ENCODE peak calls at places on chromosomes 4 and X, in eight cellular contexts. One of them, this sample, is unnamed.

GRCh38 chr4:103915224-103915869 is 195.6 kb upstream of the TACR3 start:
- DNase-seq in activated T-cell treated with anti-CD3 and anti-CD28 coated beads, Interleukin-2, amount 50 U/mL, for 48 hours: no peak
- DNase-seq in NCI-H82: peak; percentile 32
- DNase-seq in NCI-H1694 treated with DMSO at 0.1 percent for 48 hours: peak; percentile 30
- DNase-seq in nephron progenitor cell: no peak
- DNase-seq in activated CD8-positive, alpha-beta T cell treated with anti-CD3 and anti-CD28 coated beads, Interleukin-2, amount 10 ng/mL, durations not matched to agents 7 days and 5 days: no peak
- DNase-seq in kidney epithelial cell: no peak
- DNase-seq in GM23338: peak; percentile 44
- DNase-seq in this sample: no peak

GRCh38 chr4:63315651-63316050 is 1093.6 kb downstream of the TECRL start:
- DNase-seq in activated T-cell treated with anti-CD3 and anti-CD28 coated beads, Interleukin-2, amount 50 U/mL, for 48 hours: no peak
- DNase-seq in NCI-H82: no peak
- DNase-seq in NCI-H1694 treated with DMSO at 0.1 percent for 48 hours: no peak
- DNase-seq in nephron progenitor cell: no peak
- DNase-seq in activated CD8-positive, alpha-beta T cell treated with anti-CD3 and anti-CD28 coated beads, Interleukin-2, amount 10 ng/mL, durations not matched to agents 7 days and 5 days: no peak
- DNase-seq in kidney epithelial cell: no peak
- DNase-seq in GM23338: no peak
- DNase-seq in this sample: no peak

GRCh38 chr4:126238010-126238409 is 923.3 kb downstream of the FAT4 start:
- DNase-seq in activated T-cell treated with anti-CD3 and anti-CD28 coated beads, Interleukin-2, amount 50 U/mL, for 48 hours: no peak
- DNase-seq in NCI-H82: peak; percentile 0
- DNase-seq in NCI-H1694 treated with DMSO at 0.1 percent for 48 hours: no peak
- DNase-seq in nephron progenitor cell: no peak
- DNase-seq in activated CD8-positive, alpha-beta T cell treated with anti-CD3 and anti-CD28 coated beads, Interleukin-2, amount 10 ng/mL, durations not matched to agents 7 days and 5 days: no peak
- DNase-seq in kidney epithelial cell: no peak
- DNase-seq in GM23338: peak; percentile 22
- DNase-seq in this sample: no peak

GRCh38 chrX:127011629-127012028 is 192.1 kb downstream of the PRR32 start:
- DNase-seq in activated T-cell treated with anti-CD3 and anti-CD28 coated beads, Interleukin-2, amount 50 U/mL, for 48 hours: no peak
- DNase-seq in NCI-H82: no peak
- DNase-seq in NCI-H1694 treated with DMSO at 0.1 percent for 48 hours: no peak
- DNase-seq in nephron progenitor cell: no peak
- DNase-seq in activated CD8-positive, alpha-beta T cell treated with anti-CD3 and anti-CD28 coated beads, Interleukin-2, amount 10 ng/mL, durations not matched to agents 7 days and 5 days: no peak
- DNase-seq in kidney epithelial cell: no peak
- DNase-seq in GM23338: no peak
- DNase-seq in this sample: no peak

GRCh38 chrX:151973851-151974335 is 583 bp downstream of the GABRE start:
- DNase-seq in activated T-cell treated with anti-CD3 and anti-CD28 coated beads, Interleukin-2, amount 50 U/mL, for 48 hours: no peak
- DNase-seq in NCI-H82: peak; percentile 38
- DNase-seq in NCI-H1694 treated with DMSO at 0.1 percent for 48 hours: no peak
- DNase-seq in nephron progenitor cell: peak; percentile 14
- DNase-seq in activated CD8-positive, alpha-beta T cell treated with anti-CD3 and anti-CD28 coated beads, Interleukin-2, amount 10 ng/mL, durations not matched to agents 7 days and 5 days: no peak
- DNase-seq in kidney epithelial cell: no peak
- DNase-seq in GM23338: peak; percentile 16
- DNase-seq in this sample: no peak

GRCh38 chr4:138242076-138242829 is at the start of gene SLC7A11:
- DNase-seq in activated T-cell treated with anti-CD3 and anti-CD28 coated beads, Interleukin-2, amount 50 U/mL, for 48 hours: peak; percentile 32
- DNase-seq in NCI-H82: peak; percentile 89
- DNase-seq in NCI-H1694 treated with DMSO at 0.1 percent for 48 hours: peak; percentile 46
- DNase-seq in nephron progenitor cell: peak; percentile 46
- DNase-seq in activated CD8-positive, alpha-beta T cell treated with anti-CD3 and anti-CD28 coated beads, Interleukin-2, amount 10 ng/mL, durations not matched to agents 7 days and 5 days: peak; percentile 78
- DNase-seq in kidney epithelial cell: peak; percentile 99
- DNase-seq in GM23338: peak; percentile 98
- DNase-seq in this sample: peak; percentile 97

GRCh38 chr4:53477038-53477565 is 99.7 kb downstream of the FIP1L1 start:
- DNase-seq in activated T-cell treated with anti-CD3 and anti-CD28 coated beads, Interleukin-2, amount 50 U/mL, for 48 hours: no peak
- DNase-seq in NCI-H82: no peak
- DNase-seq in NCI-H1694 treated with DMSO at 0.1 percent for 48 hours: no peak
- DNase-seq in nephron progenitor cell: no peak
- DNase-seq in activated CD8-positive, alpha-beta T cell treated with anti-CD3 and anti-CD28 coated beads, Interleukin-2, amount 10 ng/mL, durations not matched to agents 7 days and 5 days: no peak
- DNase-seq in kidney epithelial cell: no peak
- DNase-seq in GM23338: peak; percentile 82
- DNase-seq in this sample: peak; percentile 13

GRCh38 chrX:25275159-25275558 is 259.4 kb upstream of the ARX start:
- DNase-seq in activated T-cell treated with anti-CD3 and anti-CD28 coated beads, Interleukin-2, amount 50 U/mL, for 48 hours: no peak
- DNase-seq in NCI-H82: no peak
- DNase-seq in NCI-H1694 treated with DMSO at 0.1 percent for 48 hours: no peak
- DNase-seq in nephron progenitor cell: no peak
- DNase-seq in activated CD8-positive, alpha-beta T cell treated with anti-CD3 and anti-CD28 coated beads, Interleukin-2, amount 10 ng/mL, durations not matched to agents 7 days and 5 days: no peak
- DNase-seq in kidney epithelial cell: no peak
- DNase-seq in GM23338: no peak
- DNase-seq in this sample: no peak

GRCh38 chr4:53508446-53508845 is 82.8 kb downstream of the LNX1 start:
- DNase-seq in activated T-cell treated with anti-CD3 and anti-CD28 coated beads, Interleukin-2, amount 50 U/mL, for 48 hours: no peak
- DNase-seq in NCI-H82: no peak
- DNase-seq in NCI-H1694 treated with DMSO at 0.1 percent for 48 hours: no peak
- DNase-seq in nephron progenitor cell: no peak
- DNase-seq in activated CD8-positive, alpha-beta T cell treated with anti-CD3 and anti-CD28 coated beads, Interleukin-2, amount 10 ng/mL, durations not matched to agents 7 days and 5 days: no peak
- DNase-seq in kidney epithelial cell: no peak
- DNase-seq in GM23338: no peak
- DNase-seq in this sample: no peak

GRCh38 chrX:22950278-22951266 is 49.2 kb upstream of the DDX53 start:
- DNase-seq in activated T-cell treated with anti-CD3 and anti-CD28 coated beads, Interleukin-2, amount 50 U/mL, for 48 hours: no peak
- DNase-seq in NCI-H82: no peak
- DNase-seq in NCI-H1694 treated with DMSO at 0.1 percent for 48 hours: no peak
- DNase-seq in nephron progenitor cell: no peak
- DNase-seq in activated CD8-positive, alpha-beta T cell treated with anti-CD3 and anti-CD28 coated beads, Interleukin-2, amount 10 ng/mL, durations not matched to agents 7 days and 5 days: no peak
- DNase-seq in kidney epithelial cell: peak; percentile 81
- DNase-seq in GM23338: no peak
- DNase-seq in this sample: peak; percentile 25

GRCh38 chr4:158202475-158202874 is 7.8 kb upstream of the TMEM144 start:
- DNase-seq in activated T-cell treated with anti-CD3 and anti-CD28 coated beads, Interleukin-2, amount 50 U/mL, for 48 hours: no peak
- DNase-seq in NCI-H82: no peak
- DNase-seq in NCI-H1694 treated with DMSO at 0.1 percent for 48 hours: no peak
- DNase-seq in nephron progenitor cell: no peak
- DNase-seq in activated CD8-positive, alpha-beta T cell treated with anti-CD3 and anti-CD28 coated beads, Interleukin-2, amount 10 ng/mL, durations not matched to agents 7 days and 5 days: no peak
- DNase-seq in kidney epithelial cell: no peak
- DNase-seq in GM23338: no peak
- DNase-seq in this sample: no peak

GRCh38 chr4:148376151-148376550 is 66.1 kb downstream of the NR3C2 start:
- DNase-seq in activated T-cell treated with anti-CD3 and anti-CD28 coated beads, Interleukin-2, amount 50 U/mL, for 48 hours: no peak
- DNase-seq in NCI-H82: peak; percentile 2
- DNase-seq in NCI-H1694 treated with DMSO at 0.1 percent for 48 hours: no peak
- DNase-seq in nephron progenitor cell: no peak
- DNase-seq in activated CD8-positive, alpha-beta T cell treated with anti-CD3 and anti-CD28 coated beads, Interleukin-2, amount 10 ng/mL, durations not matched to agents 7 days and 5 days: no peak
- DNase-seq in kidney epithelial cell: peak; percentile 29
- DNase-seq in GM23338: no peak
- DNase-seq in this sample: no peak

GRCh38 chr4:166422475-166422874 is 549.4 kb downstream of the TLL1 start:
- DNase-seq in activated T-cell treated with anti-CD3 and anti-CD28 coated beads, Interleukin-2, amount 50 U/mL, for 48 hours: no peak
- DNase-seq in NCI-H82: no peak
- DNase-seq in NCI-H1694 treated with DMSO at 0.1 percent for 48 hours: no peak
- DNase-seq in nephron progenitor cell: no peak
- DNase-seq in activated CD8-positive, alpha-beta T cell treated with anti-CD3 and anti-CD28 coated beads, Interleukin-2, amount 10 ng/mL, durations not matched to agents 7 days and 5 days: no peak
- DNase-seq in kidney epithelial cell: no peak
- DNase-seq in GM23338: no peak
- DNase-seq in this sample: peak; percentile 5

GRCh38 chr4:145755802-145756201 is 75.9 kb downstream of the C4orf51 start:
- DNase-seq in activated T-cell treated with anti-CD3 and anti-CD28 coated beads, Interleukin-2, amount 50 U/mL, for 48 hours: peak; percentile 47
- DNase-seq in NCI-H82: no peak
- DNase-seq in NCI-H1694 treated with DMSO at 0.1 percent for 48 hours: no peak
- DNase-seq in nephron progenitor cell: no peak
- DNase-seq in activated CD8-positive, alpha-beta T cell treated with anti-CD3 and anti-CD28 coated beads, Interleukin-2, amount 10 ng/mL, durations not matched to agents 7 days and 5 days: no peak
- DNase-seq in kidney epithelial cell: no peak
- DNase-seq in GM23338: no peak
- DNase-seq in this sample: no peak

GRCh38 chr4:181597766-181598165 is 645.4 kb upstream of the TENM3 start:
- DNase-seq in activated T-cell treated with anti-CD3 and anti-CD28 coated beads, Interleukin-2, amount 50 U/mL, for 48 hours: no peak
- DNase-seq in NCI-H82: no peak
- DNase-seq in NCI-H1694 treated with DMSO at 0.1 percent for 48 hours: no peak
- DNase-seq in nephron progenitor cell: no peak
- DNase-seq in activated CD8-positive, alpha-beta T cell treated with anti-CD3 and anti-CD28 coated beads, Interleukin-2, amount 10 ng/mL, durations not matched to agents 7 days and 5 days: no peak
- DNase-seq in kidney epithelial cell: no peak
- DNase-seq in GM23338: no peak
- DNase-seq in this sample: no peak

GRCh38 chr4:169410839-169411770 is 140.3 kb upstream of the SH3RF1 start:
- DNase-seq in activated T-cell treated with anti-CD3 and anti-CD28 coated beads, Interleukin-2, amount 50 U/mL, for 48 hours: peak; percentile 46
- DNase-seq in NCI-H82: peak; percentile 11
- DNase-seq in NCI-H1694 treated with DMSO at 0.1 percent for 48 hours: no peak
- DNase-seq in nephron progenitor cell: peak; percentile 19
- DNase-seq in activated CD8-positive, alpha-beta T cell treated with anti-CD3 and anti-CD28 coated beads, Interleukin-2, amount 10 ng/mL, durations not matched to agents 7 days and 5 days: peak; percentile 85
- DNase-seq in kidney epithelial cell: peak; percentile 14
- DNase-seq in GM23338: peak; percentile 57
- DNase-seq in this sample: no peak

GRCh38 chr4:5156677-5157076 is 105.4 kb downstream of the STK32B start:
- DNase-seq in activated T-cell treated with anti-CD3 and anti-CD28 coated beads, Interleukin-2, amount 50 U/mL, for 48 hours: no peak
- DNase-seq in NCI-H82: no peak
- DNase-seq in NCI-H1694 treated with DMSO at 0.1 percent for 48 hours: no peak
- DNase-seq in nephron progenitor cell: no peak
- DNase-seq in activated CD8-positive, alpha-beta T cell treated with anti-CD3 and anti-CD28 coated beads, Interleukin-2, amount 10 ng/mL, durations not matched to agents 7 days and 5 days: no peak
- DNase-seq in kidney epithelial cell: no peak
- DNase-seq in GM23338: no peak
- DNase-seq in this sample: no peak

GRCh38 chr4:87353592-87353991 is 30.9 kb upstream of the HSD17B13 start:
- DNase-seq in activated T-cell treated with anti-CD3 and anti-CD28 coated beads, Interleukin-2, amount 50 U/mL, for 48 hours: peak; percentile 48
- DNase-seq in NCI-H82: peak; percentile 24
- DNase-seq in NCI-H1694 treated with DMSO at 0.1 percent for 48 hours: no peak
- DNase-seq in nephron progenitor cell: peak; percentile 30
- DNase-seq in activated CD8-positive, alpha-beta T cell treated with anti-CD3 and anti-CD28 coated beads, Interleukin-2, amount 10 ng/mL, durations not matched to agents 7 days and 5 days: peak; percentile 54
- DNase-seq in kidney epithelial cell: no peak
- DNase-seq in GM23338: peak; percentile 71
- DNase-seq in this sample: no peak

GRCh38 chr4:3202836-3203820 is 45.8 kb upstream of the MSANTD1 start:
- DNase-seq in activated T-cell treated with anti-CD3 and anti-CD28 coated beads, Interleukin-2, amount 50 U/mL, for 48 hours: peak; percentile 59
- DNase-seq in NCI-H82: no peak
- DNase-seq in NCI-H1694 treated with DMSO at 0.1 percent for 48 hours: peak; percentile 37
- DNase-seq in nephron progenitor cell: no peak
- DNase-seq in activated CD8-positive, alpha-beta T cell treated with anti-CD3 and anti-CD28 coated beads, Interleukin-2, amount 10 ng/mL, durations not matched to agents 7 days and 5 days: peak; percentile 55
- DNase-seq in kidney epithelial cell: no peak
- DNase-seq in GM23338: no peak
- DNase-seq in this sample: no peak

GRCh38 chr4:155543126-155543765 is 123.4 kb upstream of the GUCY1A1 start:
- DNase-seq in activated T-cell treated with anti-CD3 and anti-CD28 coated beads, Interleukin-2, amount 50 U/mL, for 48 hours: no peak
- DNase-seq in NCI-H82: no peak
- DNase-seq in NCI-H1694 treated with DMSO at 0.1 percent for 48 hours: no peak
- DNase-seq in nephron progenitor cell: no peak
- DNase-seq in activated CD8-positive, alpha-beta T cell treated with anti-CD3 and anti-CD28 coated beads, Interleukin-2, amount 10 ng/mL, durations not matched to agents 7 days and 5 days: no peak
- DNase-seq in kidney epithelial cell: peak; percentile 49
- DNase-seq in GM23338: no peak
- DNase-seq in this sample: no peak

GRCh38 chrX:47191331-47191730 is 2.3 kb upstream of the UBA1 start:
- DNase-seq in activated T-cell treated with anti-CD3 and anti-CD28 coated beads, Interleukin-2, amount 50 U/mL, for 48 hours: peak; percentile 55
- DNase-seq in NCI-H82: peak; percentile 62
- DNase-seq in NCI-H1694 treated with DMSO at 0.1 percent for 48 hours: no peak
- DNase-seq in nephron progenitor cell: peak; percentile 23
- DNase-seq in activated CD8-positive, alpha-beta T cell treated with anti-CD3 and anti-CD28 coated beads, Interleukin-2, amount 10 ng/mL, durations not matched to agents 7 days and 5 days: peak; percentile 71
- DNase-seq in kidney epithelial cell: no peak
- DNase-seq in GM23338: peak; percentile 32
- DNase-seq in this sample: no peak

GRCh38 chrX:13081385-13082285 is 37.2 kb upstream of the FAM9C start:
- DNase-seq in activated T-cell treated with anti-CD3 and anti-CD28 coated beads, Interleukin-2, amount 50 U/mL, for 48 hours: no peak
- DNase-seq in NCI-H82: no peak
- DNase-seq in NCI-H1694 treated with DMSO at 0.1 percent for 48 hours: no peak
- DNase-seq in nephron progenitor cell: no peak
- DNase-seq in activated CD8-positive, alpha-beta T cell treated with anti-CD3 and anti-CD28 coated beads, Interleukin-2, amount 10 ng/mL, durations not matched to agents 7 days and 5 days: no peak
- DNase-seq in kidney epithelial cell: no peak
- DNase-seq in GM23338: no peak
- DNase-seq in this sample: no peak

GRCh38 chrX:140860718-140861117 is 141.7 kb upstream of the SPANXB1 start:
- DNase-seq in activated T-cell treated with anti-CD3 and anti-CD28 coated beads, Interleukin-2, amount 50 U/mL, for 48 hours: no peak
- DNase-seq in NCI-H82: no peak
- DNase-seq in NCI-H1694 treated with DMSO at 0.1 percent for 48 hours: no peak
- DNase-seq in nephron progenitor cell: no peak
- DNase-seq in activated CD8-positive, alpha-beta T cell treated with anti-CD3 and anti-CD28 coated beads, Interleukin-2, amount 10 ng/mL, durations not matched to agents 7 days and 5 days: no peak
- DNase-seq in kidney epithelial cell: no peak
- DNase-seq in GM23338: no peak
- DNase-seq in this sample: no peak

GRCh38 chrX:138020941-138021340 is 455.0 kb downstream of the ZIC3 start:
- DNase-seq in activated T-cell treated with anti-CD3 and anti-CD28 coated beads, Interleukin-2, amount 50 U/mL, for 48 hours: no peak
- DNase-seq in NCI-H82: no peak
- DNase-seq in NCI-H1694 treated with DMSO at 0.1 percent for 48 hours: no peak
- DNase-seq in nephron progenitor cell: no peak
- DNase-seq in activated CD8-positive, alpha-beta T cell treated with anti-CD3 and anti-CD28 coated beads, Interleukin-2, amount 10 ng/mL, durations not matched to agents 7 days and 5 days: no peak
- DNase-seq in kidney epithelial cell: no peak
- DNase-seq in GM23338: no peak
- DNase-seq in this sample: no peak

GRCh38 chr4:182649698-182650477 is 267.3 kb downstream of the DCTD start:
- DNase-seq in activated T-cell treated with anti-CD3 and anti-CD28 coated beads, Interleukin-2, amount 50 U/mL, for 48 hours: no peak
- DNase-seq in NCI-H82: no peak
- DNase-seq in NCI-H1694 treated with DMSO at 0.1 percent for 48 hours: no peak
- DNase-seq in nephron progenitor cell: no peak
- DNase-seq in activated CD8-positive, alpha-beta T cell treated with anti-CD3 and anti-CD28 coated beads, Interleukin-2, amount 10 ng/mL, durations not matched to agents 7 days and 5 days: no peak
- DNase-seq in kidney epithelial cell: no peak
- DNase-seq in GM23338: peak; percentile 17
- DNase-seq in this sample: no peak

GRCh38 chr4:131430302-131430701 is 1718.8 kb upstream of the PCDH10 start:
- DNase-seq in activated T-cell treated with anti-CD3 and anti-CD28 coated beads, Interleukin-2, amount 50 U/mL, for 48 hours: no peak
- DNase-seq in NCI-H82: peak; percentile 1
- DNase-seq in NCI-H1694 treated with DMSO at 0.1 percent for 48 hours: no peak
- DNase-seq in nephron progenitor cell: no peak
- DNase-seq in activated CD8-positive, alpha-beta T cell treated with anti-CD3 and anti-CD28 coated beads, Interleukin-2, amount 10 ng/mL, durations not matched to agents 7 days and 5 days: no peak
- DNase-seq in kidney epithelial cell: no peak
- DNase-seq in GM23338: peak; percentile 22
- DNase-seq in this sample: no peak

GRCh38 chr4:41692717-41693345 is 55.7 kb downstream of the PHOX2B start:
- DNase-seq in activated T-cell treated with anti-CD3 and anti-CD28 coated beads, Interleukin-2, amount 50 U/mL, for 48 hours: peak; percentile 32
- DNase-seq in NCI-H82: peak; percentile 80
- DNase-seq in NCI-H1694 treated with DMSO at 0.1 percent for 48 hours: peak; percentile 37
- DNase-seq in nephron progenitor cell: peak; percentile 63
- DNase-seq in activated CD8-positive, alpha-beta T cell treated with anti-CD3 and anti-CD28 coated beads, Interleukin-2, amount 10 ng/mL, durations not matched to agents 7 days and 5 days: peak; percentile 46
- DNase-seq in kidney epithelial cell: no peak
- DNase-seq in GM23338: peak; percentile 83
- DNase-seq in this sample: peak; percentile 5

GRCh38 chrX:77937291-77937690 is 26.8 kb downstream of the ATP7A start:
- DNase-seq in activated T-cell treated with anti-CD3 and anti-CD28 coated beads, Interleukin-2, amount 50 U/mL, for 48 hours: no peak
- DNase-seq in NCI-H82: no peak
- DNase-seq in NCI-H1694 treated with DMSO at 0.1 percent for 48 hours: no peak
- DNase-seq in nephron progenitor cell: no peak
- DNase-seq in activated CD8-positive, alpha-beta T cell treated with anti-CD3 and anti-CD28 coated beads, Interleukin-2, amount 10 ng/mL, durations not matched to agents 7 days and 5 days: no peak
- DNase-seq in kidney epithelial cell: no peak
- DNase-seq in GM23338: no peak
- DNase-seq in this sample: no peak

GRCh38 chr4:113641025-113641431 is 120.5 kb downstream of the CAMK2D start:
- DNase-seq in activated T-cell treated with anti-CD3 and anti-CD28 coated beads, Interleukin-2, amount 50 U/mL, for 48 hours: no peak
- DNase-seq in NCI-H82: no peak
- DNase-seq in NCI-H1694 treated with DMSO at 0.1 percent for 48 hours: no peak
- DNase-seq in nephron progenitor cell: no peak
- DNase-seq in activated CD8-positive, alpha-beta T cell treated with anti-CD3 and anti-CD28 coated beads, Interleukin-2, amount 10 ng/mL, durations not matched to agents 7 days and 5 days: no peak
- DNase-seq in kidney epithelial cell: no peak
- DNase-seq in GM23338: no peak
- DNase-seq in this sample: no peak

GRCh38 chr4:119493419-119493818 is 135.2 kb downstream of the PDE5A start:
- DNase-seq in activated T-cell treated with anti-CD3 and anti-CD28 coated beads, Interleukin-2, amount 50 U/mL, for 48 hours: no peak
- DNase-seq in NCI-H82: peak; percentile 3
- DNase-seq in NCI-H1694 treated with DMSO at 0.1 percent for 48 hours: peak; percentile 0
- DNase-seq in nephron progenitor cell: no peak
- DNase-seq in activated CD8-positive, alpha-beta T cell treated with anti-CD3 and anti-CD28 coated beads, Interleukin-2, amount 10 ng/mL, durations not matched to agents 7 days and 5 days: no peak
- DNase-seq in kidney epithelial cell: no peak
- DNase-seq in GM23338: no peak
- DNase-seq in this sample: no peak

GRCh38 chr4:4670869-4671268 is 129.0 kb upstream of the STX18 start:
- DNase-seq in activated T-cell treated with anti-CD3 and anti-CD28 coated beads, Interleukin-2, amount 50 U/mL, for 48 hours: no peak
- DNase-seq in NCI-H82: no peak
- DNase-seq in NCI-H1694 treated with DMSO at 0.1 percent for 48 hours: no peak
- DNase-seq in nephron progenitor cell: no peak
- DNase-seq in activated CD8-positive, alpha-beta T cell treated with anti-CD3 and anti-CD28 coated beads, Interleukin-2, amount 10 ng/mL, durations not matched to agents 7 days and 5 days: no peak
- DNase-seq in kidney epithelial cell: no peak
- DNase-seq in GM23338: no peak
- DNase-seq in this sample: no peak